ENCODE peak calls at places on chromosomes 1 and 21, in ten cellular contexts. B, X, N, Q, T, L, V, G, Z and H are unnamed samples.

GRCh38 chr1:39575191-39576015 is 1.2 kb downstream of the PABPC4 start:
- DNase-seq in B (no peak), X (peak), N (no peak), Q (peak), T (peak), L (no peak), V (peak), G (peak), Z (peak), H (peak)

GRCh38 chr1:54543729-54544496 is 4.1 kb upstream of the ACOT11 start:
- DNase-seq in B (no peak), X (no peak), N (no peak), Q (no peak), T (no peak), L (no peak), V (no peak), G (no peak), Z (no peak), H (peak)

GRCh38 chr21:41361786-41362604 is at the start of gene MX2:
- DNase-seq in B (peak), X (peak), N (peak), Q (no peak), T (peak), L (peak), V (peak), G (no peak), Z (peak), H (peak)

GRCh38 chr21:36839123-36839522 is 127.3 kb downstream of the HLCS start:
- DNase-seq in B (no peak), X (no peak), N (no peak), Q (no peak), T (no peak), L (no peak), V (no peak), G (peak), Z (peak), H (no peak)

GRCh38 chr1:204127597-204128242 is 24.1 kb downstream of the ETNK2 start:
- DNase-seq in B (peak), X (peak), N (peak), Q (peak), T (no peak), L (peak), V (peak), G (peak), Z (peak), H (peak)

GRCh38 chr1:165456861-165457260 is 11.9 kb upstream of the RXRG start:
- DNase-seq in B (no peak), X (no peak), N (no peak), Q (no peak), T (no peak), L (no peak), V (no peak), G (no peak), Z (no peak), H (no peak)

GRCh38 chr1:1079408-1080121 is 5.5 kb upstream of the RNF223 start:
- DNase-seq in B (peak), X (peak), N (peak), Q (peak), T (no peak), L (peak), V (no peak), G (peak), Z (peak), H (peak)

GRCh38 chr1:236425031-236425663 is 31.1 kb downstream of the EDARADD start:
- DNase-seq in B (peak), X (no peak), N (no peak), Q (no peak), T (peak), L (peak), V (no peak), G (no peak), Z (no peak), H (no peak)

GRCh38 chr1:70616946-70617345 is 205.9 kb downstream of the CTH start:
- DNase-seq in B (no peak), X (no peak), N (no peak), Q (no peak), T (no peak), L (no peak), V (no peak), G (no peak), Z (no peak), H (no peak)

GRCh38 chr1:109432336-109432735 is 6.1 kb upstream of the PSMA5 start:
- DNase-seq in B (no peak), X (no peak), N (peak), Q (no peak), T (no peak), L (no peak), V (no peak), G (no peak), Z (no peak), H (no peak)

GRCh38 chr21:45363921-45364463 is 41.0 kb upstream of the COL18A1 start:
- DNase-seq in B (no peak), X (peak), N (peak), Q (peak), T (no peak), L (peak), V (peak), G (no peak), Z (peak), H (peak)

GRCh38 chr1:5502310-5503194 is 489.7 kb downstream of the NPHP4 start:
- DNase-seq in B (peak), X (no peak), N (no peak), Q (no peak), T (no peak), L (no peak), V (no peak), G (no peak), Z (no peak), H (no peak)

GRCh38 chr1:116112388-116113140 is 1.4 kb downstream of the MAB21L3 start:
- DNase-seq in B (no peak), X (no peak), N (no peak), Q (no peak), T (no peak), L (no peak), V (no peak), G (no peak), Z (no peak), H (no peak)

GRCh38 chr1:22607154-22607553 is 29.3 kb upstream of the C1QA start:
- DNase-seq in B (no peak), X (no peak), N (no peak), Q (no peak), T (no peak), L (no peak), V (no peak), G (no peak), Z (no peak), H (no peak)

GRCh38 chr21:32698971-32699693 is 28.7 kb downstream of the SYNJ1 start:
- DNase-seq in B (no peak), X (no peak), N (no peak), Q (no peak), T (no peak), L (no peak), V (peak), G (no peak), Z (no peak), H (peak)

GRCh38 chr1:38463074-38463473 is 396.5 kb downstream of the RRAGC start:
- DNase-seq in B (no peak), X (no peak), N (no peak), Q (no peak), T (no peak), L (peak), V (no peak), G (no peak), Z (no peak), H (no peak)

GRCh38 chr1:43537423-43538142 is 6.9 kb downstream of the PTPRF start:
- DNase-seq in B (no peak), X (no peak), N (no peak), Q (no peak), T (no peak), L (no peak), V (no peak), G (no peak), Z (peak), H (peak)

GRCh38 chr1:229027622-229028182 is 243.2 kb upstream of the RAB4A start:
- DNase-seq in B (no peak), X (no peak), N (no peak), Q (no peak), T (no peak), L (peak), V (no peak), G (no peak), Z (no peak), H (peak)

GRCh38 chr1:8047686-8048522 is 21.8 kb upstream of the ERRFI1 start:
- DNase-seq in B (peak), X (peak), N (peak), Q (peak), T (no peak), L (no peak), V (peak), G (no peak), Z (peak), H (peak)